ENCODE peak calls at places on chromosome 1, in seven cellular contexts. One of them, this sample, is unnamed.

GRCh38 chr1:30315185-30315960 is 408.0 kb downstream of the MATN1 start:
- DNase-seq in amniotic stem cell: no peak
- DNase-seq in stimulated activated CD8-positive, alpha-beta memory T cell treated with anti-CD3 and anti-CD28 coated beads, Interleukin-4, amount 100 ng/mL, for 1 hour: no peak
- DNase-seq in KBM-7: no peak
- DNase-seq in NCI-H2081: no peak
- DNase-seq in body of pancreas: no peak
- DNase-seq in GM04503: no peak
- DNase-seq in this sample: peak

GRCh38 chr1:226402615-226403521 is 5.0 kb downstream of the PARP1 start:
- DNase-seq in GM04503: no peak
- DNase-seq in amniotic stem cell: no peak
- DNase-seq in body of pancreas: peak
- DNase-seq in NCI-H2081: no peak
- DNase-seq in KBM-7: no peak
- DNase-seq in stimulated activated CD8-positive, alpha-beta memory T cell treated with anti-CD3 and anti-CD28 coated beads, Interleukin-4, amount 100 ng/mL, for 1 hour: no peak
- DNase-seq in this sample: no peak

GRCh38 chr1:182426442-182427430 is 23.2 kb upstream of the RGSL1 start:
- DNase-seq in stimulated activated CD8-positive, alpha-beta memory T cell treated with anti-CD3 and anti-CD28 coated beads, Interleukin-4, amount 100 ng/mL, for 1 hour: no peak
- DNase-seq in GM04503: no peak
- DNase-seq in KBM-7: no peak
- DNase-seq in amniotic stem cell: no peak
- DNase-seq in body of pancreas: no peak
- DNase-seq in NCI-H2081: no peak
- DNase-seq in this sample: no peak

GRCh38 chr1:20291621-20292020 is 946 bp downstream of the VWA5B1 start:
- DNase-seq in KBM-7: no peak
- DNase-seq in stimulated activated CD8-positive, alpha-beta memory T cell treated with anti-CD3 and anti-CD28 coated beads, Interleukin-4, amount 100 ng/mL, for 1 hour: no peak
- DNase-seq in body of pancreas: no peak
- DNase-seq in NCI-H2081: no peak
- DNase-seq in GM04503: no peak
- DNase-seq in amniotic stem cell: no peak
- DNase-seq in this sample: no peak

GRCh38 chr1:21670956-21671902 is 2.1 kb upstream of the RAP1GAP start:
- DNase-seq in KBM-7: no peak
- DNase-seq in GM04503: no peak
- DNase-seq in body of pancreas: no peak
- DNase-seq in NCI-H2081: no peak
- DNase-seq in stimulated activated CD8-positive, alpha-beta memory T cell treated with anti-CD3 and anti-CD28 coated beads, Interleukin-4, amount 100 ng/mL, for 1 hour: no peak
- DNase-seq in amniotic stem cell: no peak
- DNase-seq in this sample: no peak

GRCh38 chr1:36635284-36635683 is 152.6 kb upstream of the CSF3R start:
- DNase-seq in GM04503: no peak
- DNase-seq in KBM-7: no peak
- DNase-seq in stimulated activated CD8-positive, alpha-beta memory T cell treated with anti-CD3 and anti-CD28 coated beads, Interleukin-4, amount 100 ng/mL, for 1 hour: no peak
- DNase-seq in NCI-H2081: no peak
- DNase-seq in amniotic stem cell: no peak
- DNase-seq in body of pancreas: no peak
- DNase-seq in this sample: no peak

GRCh38 chr1:155978973-155979429 is 654 bp upstream of the ARHGEF2 start:
- DNase-seq in NCI-H2081: no peak
- DNase-seq in amniotic stem cell: no peak
- DNase-seq in KBM-7: no peak
- DNase-seq in stimulated activated CD8-positive, alpha-beta memory T cell treated with anti-CD3 and anti-CD28 coated beads, Interleukin-4, amount 100 ng/mL, for 1 hour: no peak
- DNase-seq in body of pancreas: no peak
- DNase-seq in GM04503: no peak
- DNase-seq in this sample: peak

GRCh38 chr1:245121523-245121922 is 33.3 kb upstream of the KIF26B start:
- DNase-seq in GM04503: no peak
- DNase-seq in body of pancreas: no peak
- DNase-seq in KBM-7: no peak
- DNase-seq in NCI-H2081: no peak
- DNase-seq in stimulated activated CD8-positive, alpha-beta memory T cell treated with anti-CD3 and anti-CD28 coated beads, Interleukin-4, amount 100 ng/mL, for 1 hour: no peak
- DNase-seq in amniotic stem cell: no peak
- DNase-seq in this sample: no peak

GRCh38 chr1:29396438-29397255 is 160.3 kb downstream of the PTPRU start:
- DNase-seq in body of pancreas: no peak
- DNase-seq in GM04503: no peak
- DNase-seq in KBM-7: no peak
- DNase-seq in NCI-H2081: no peak
- DNase-seq in stimulated activated CD8-positive, alpha-beta memory T cell treated with anti-CD3 and anti-CD28 coated beads, Interleukin-4, amount 100 ng/mL, for 1 hour: no peak
- DNase-seq in amniotic stem cell: no peak
- DNase-seq in this sample: no peak

GRCh38 chr1:205582046-205582445 is 49.8 kb downstream of the ELK4 start:
- DNase-seq in stimulated activated CD8-positive, alpha-beta memory T cell treated with anti-CD3 and anti-CD28 coated beads, Interleukin-4, amount 100 ng/mL, for 1 hour: no peak
- DNase-seq in NCI-H2081: no peak
- DNase-seq in amniotic stem cell: no peak
- DNase-seq in body of pancreas: peak
- DNase-seq in GM04503: no peak
- DNase-seq in KBM-7: no peak
- DNase-seq in this sample: no peak

GRCh38 chr1:159015440-159015909 is 5.8 kb downstream of the IFI16 start:
- DNase-seq in body of pancreas: no peak
- DNase-seq in stimulated activated CD8-positive, alpha-beta memory T cell treated with anti-CD3 and anti-CD28 coated beads, Interleukin-4, amount 100 ng/mL, for 1 hour: peak
- DNase-seq in amniotic stem cell: peak
- DNase-seq in GM04503: peak
- DNase-seq in KBM-7: peak
- DNase-seq in NCI-H2081: no peak
- DNase-seq in this sample: no peak

GRCh38 chr1:225813250-225813964 is 3.5 kb downstream of the EPHX1 start:
- DNase-seq in body of pancreas: peak
- DNase-seq in GM04503: peak
- DNase-seq in stimulated activated CD8-positive, alpha-beta memory T cell treated with anti-CD3 and anti-CD28 coated beads, Interleukin-4, amount 100 ng/mL, for 1 hour: no peak
- DNase-seq in NCI-H2081: peak
- DNase-seq in KBM-7: peak
- DNase-seq in amniotic stem cell: no peak
- DNase-seq in this sample: peak

This sample was measured in Karpas-422.